ENCODE peak calls at places on chromosomes 4 and X, in eight cellular contexts. W is left ventricle myocardium inferior, E is Panc1, R is pancreas, Z is psoas muscle, Q is uterus, I is GM12878, J is SK-N-SH. T is an unnamed sample.

GRCh38 chr4:184939978-184940377 is 78.3 kb upstream of the HELT start:
- DNase-seq in Z (no peak), E (no peak), J (no peak), R (no peak), I (no peak), Q (no peak), W (no peak), T (no peak)

GRCh38 chr4:100494166-100494565 is 23.7 kb downstream of the EMCN start:
- DNase-seq in I (no peak), Z (no peak), R (no peak), Q (no peak), E (no peak), W (no peak), J (no peak), T (peak)

GRCh38 chr4:81722229-81722900 is 250.7 kb upstream of the RASGEF1B start:
- DNase-seq in I (no peak), J (no peak), Z (no peak), R (no peak), E (no peak), W (no peak), Q (no peak), T (no peak)

GRCh38 chr4:31983677-31984076 is 1263.5 kb downstream of the PCDH7 start:
- DNase-seq in Q (no peak), E (no peak), W (no peak), Z (no peak), R (no peak), I (no peak), J (no peak), T (no peak)

GRCh38 chr4:89837385-89837995 is 529 bp upstream of the SNCA start:
- DNase-seq in E (no peak), J (peak), R (no peak), Q (no peak), I (no peak), Z (no peak), W (no peak), T (no peak)

GRCh38 chr4:77146426-77147399 is 10.3 kb upstream of the CCNG2 start:
- DNase-seq in R (no peak), W (no peak), I (no peak), Z (no peak), E (no peak), J (no peak), Q (no peak), T (peak)

GRCh38 chr4:68445111-68445510 is 2.2 kb upstream of the TMPRSS11E start:
- DNase-seq in Z (no peak), Q (no peak), W (no peak), J (no peak), R (no peak), I (no peak), E (no peak), T (no peak)

GRCh38 chr4:179817317-179817716 is 2375.1 kb upstream of the AGA start:
- DNase-seq in I (no peak), W (no peak), R (no peak), J (no peak), E (no peak), Q (no peak), Z (no peak), T (no peak)

GRCh38 chr4:155615054-155615887 is 51.4 kb upstream of the GUCY1A1 start:
- DNase-seq in I (no peak), E (no peak), Q (no peak), Z (no peak), W (no peak), J (no peak), R (no peak), T (no peak)

GRCh38 chrX:97126020-97126419 is 242.3 kb downstream of the RPA4 start:
- DNase-seq in I (no peak), J (no peak), E (no peak), W (no peak), Q (no peak), Z (no peak), R (no peak), T (peak)

GRCh38 chrX:38220024-38220935 is at the start of gene SRPX:
- DNase-seq in W (peak), Q (peak), R (peak), J (peak), Z (peak), E (no peak), I (no peak), T (peak)
- TF ChIP-seq CTCF in W (peak), Q (no peak), R (no peak), J (peak), Z (peak), E (peak), I (peak), T (peak)

GRCh38 chr4:140757220-140757607 is 1.0 kb upstream of the TBC1D9 start:
- DNase-seq in R (no peak), E (no peak), I (no peak), Z (no peak), W (no peak), Q (no peak), J (peak), T (no peak)

GRCh38 chr4:140752669-140753068 is 3.5 kb downstream of the TBC1D9 start:
- DNase-seq in J (no peak), Q (no peak), Z (no peak), E (no peak), R (no peak), I (no peak), W (no peak), T (no peak)

GRCh38 chr4:140754918-140755810 is 1.0 kb downstream of the TBC1D9 start:
- DNase-seq in R (no peak), Z (no peak), J (no peak), I (no peak), Q (no peak), W (no peak), E (no peak), T (no peak)

GRCh38 chr4:140755811-140756291 is 334 bp downstream of the TBC1D9 start:
- DNase-seq in Z (peak), I (no peak), W (peak), E (no peak), Q (peak), R (peak), J (peak), T (peak)

GRCh38 chr4:140756292-140757219 is at the start of gene TBC1D9:
- DNase-seq in Q (peak), W (peak), E (peak), J (peak), R (peak), I (peak), Z (peak), T (peak)
- TF ChIP-seq CTCF in Q (no peak), W (no peak), E (peak), J (no peak), R (no peak), I (no peak), Z (no peak), T (peak)

GRCh38 chr4:101597204-101597603 is 193.3 kb upstream of the BANK1 start:
- DNase-seq in I (peak), W (no peak), R (no peak), Q (no peak), J (no peak), Z (no peak), E (no peak), T (peak)
- TF ChIP-seq CTCF in I (peak), W (no peak), R (no peak), Q (no peak), J (peak), Z (peak), E (no peak), T (peak)

DNA sequence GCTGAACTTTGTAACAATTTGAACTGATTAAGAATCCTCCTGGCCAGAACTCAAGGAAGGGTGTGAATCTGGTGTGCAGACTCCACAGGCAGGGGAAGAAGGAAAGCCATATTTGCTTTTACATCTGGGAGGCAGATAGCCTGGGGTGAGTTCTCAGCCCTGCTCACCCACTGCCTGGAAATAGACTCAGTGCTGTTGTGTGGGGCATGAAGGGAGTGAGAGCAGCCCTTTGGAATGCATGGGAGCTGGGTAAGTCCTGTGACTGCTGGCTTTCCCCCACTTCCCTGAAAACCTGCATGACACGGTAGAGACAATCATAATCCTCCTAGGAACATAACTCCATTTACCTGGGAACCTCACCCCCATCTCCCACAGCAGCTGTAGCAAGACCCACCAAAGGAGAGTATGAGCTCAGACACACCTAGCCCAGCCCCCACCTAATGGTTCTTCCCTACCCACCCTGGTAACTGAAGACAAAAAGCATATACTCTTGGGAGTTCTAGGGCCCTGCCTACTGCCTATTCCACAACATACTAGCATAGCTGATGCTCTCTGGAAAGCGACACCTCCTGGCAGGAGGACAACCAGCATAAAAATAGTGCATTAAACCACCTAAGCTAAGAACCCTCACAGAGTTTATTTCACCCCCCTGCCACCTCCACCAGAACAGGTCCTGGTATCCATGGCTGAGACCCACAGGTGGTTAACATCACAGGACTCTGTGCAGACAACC is 59.3 kb upstream of the UBQLN2 start:
- DNase-seq in E (no peak), J (no peak), I (no peak), Q (no peak), Z (no peak), R (no peak), W (no peak), T (no peak)
- TF ChIP-seq CTCF in E (no peak), J (no peak), I (no peak), Q (no peak), Z (no peak), R (no peak), W (no peak), T (no peak)